ENCODE peak calls at places on chromosome 16, in ten cellular contexts. D, I, W, O, X, P, G, J, K and Y are unnamed samples.

GRCh38 chr16:66923247-66923851 is 2.0 kb downstream of the RRAD start:
- DNase-seq in D (no peak), I (peak; percentile 66), W (no peak), O (no peak), X (no peak), P (no peak), G (no peak), J (peak; percentile 76), K (no peak), Y (no peak)

GRCh38 chr16:30010817-30011504 is at the start of gene DOC2A:
- DNase-seq in D (no peak), I (no peak), W (no peak), O (no peak), X (no peak), P (no peak), G (no peak), J (peak; percentile 57), K (no peak), Y (no peak)

GRCh38 chr16:59412275-59412841 is 678.2 kb upstream of the GOT2 start:
- DNase-seq in D (no peak), I (no peak), W (no peak), O (no peak), X (no peak), P (no peak), G (no peak), J (no peak), K (no peak), Y (peak; percentile 44)

GRCh38 chr16:72415379-72415778 is 243.4 kb upstream of the PMFBP1 start:
- DNase-seq in D (no peak), I (no peak), W (no peak), O (no peak), X (no peak), P (no peak), G (no peak), J (no peak), K (no peak), Y (no peak)

GRCh38 chr16:78210305-78210704 is 110.9 kb downstream of the WWOX start:
- DNase-seq in D (peak; percentile 57), I (no peak), W (no peak), O (no peak), X (no peak), P (no peak), G (no peak), J (no peak), K (no peak), Y (no peak)

GRCh38 chr16:377419-377951 is 4.3 kb downstream of the PGAP6 start:
- DNase-seq in D (no peak), I (no peak), W (no peak), O (no peak), X (no peak), P (no peak), G (no peak), J (no peak), K (no peak), Y (no peak)

GRCh38 chr16:88536510-88536909 is 33.7 kb upstream of the ZC3H18 start:
- DNase-seq in D (no peak), I (no peak), W (no peak), O (no peak), X (no peak), P (no peak), G (no peak), J (peak; percentile 31), K (no peak), Y (no peak)

GRCh38 chr16:4709481-4709880 is 16.1 kb downstream of the NUDT16L1 start:
- DNase-seq in D (no peak), I (no peak), W (no peak), O (no peak), X (no peak), P (no peak), G (no peak), J (no peak), K (no peak), Y (no peak)

GRCh38 chr16:87203060-87203656 is 114.0 kb downstream of the C16orf95 start:
- DNase-seq in D (peak; percentile 67), I (no peak), W (peak; percentile 59), O (peak; percentile 85), X (peak; percentile 81), P (peak; percentile 42), G (no peak), J (no peak), K (no peak), Y (peak; percentile 3)

GRCh38 chr16:78931267-78932060 is 669.1 kb downstream of the MAF start:
- DNase-seq in D (no peak), I (no peak), W (no peak), O (no peak), X (no peak), P (no peak), G (no peak), J (no peak), K (no peak), Y (no peak)

GRCh38 chr16:74888227-74888862 is 96.6 kb downstream of the WDR59 start:
- DNase-seq in D (no peak), I (no peak), W (no peak), O (no peak), X (no peak), P (no peak), G (no peak), J (no peak), K (peak; percentile 32), Y (no peak)

GRCh38 chr16:52592778-52593177 is 45.8 kb upstream of the TOX3 start:
- DNase-seq in D (no peak), I (no peak), W (no peak), O (no peak), X (no peak), P (no peak), G (no peak), J (no peak), K (no peak), Y (no peak)

GRCh38 chr16:50093607-50094570 is 28.1 kb downstream of the HEATR3 start:
- DNase-seq in D (no peak), I (peak; percentile 22), W (peak; percentile 26), O (peak; percentile 50), X (peak; percentile 64), P (no peak), G (peak; percentile 93), J (no peak), K (peak; percentile 11), Y (no peak)

GRCh38 chr16:21663889-21664647 is at the start of gene OTOA:
- DNase-seq in D (no peak), I (no peak), W (no peak), O (no peak), X (peak; percentile 58), P (no peak), G (no peak), J (peak; percentile 25), K (no peak), Y (no peak)

GRCh38 chr16:5875416-5875815 is 777.8 kb upstream of the EEF2KMT start:
- DNase-seq in D (no peak), I (no peak), W (no peak), O (no peak), X (no peak), P (no peak), G (no peak), J (no peak), K (no peak), Y (no peak)

GRCh38 chr16:87129771-87130170 is 187.4 kb downstream of the C16orf95 start:
- DNase-seq in D (no peak), I (no peak), W (no peak), O (no peak), X (no peak), P (no peak), G (no peak), J (no peak), K (no peak), Y (no peak)

GRCh38 chr16:48628359-48628985 is 18.5 kb upstream of the N4BP1 start:
- DNase-seq in D (no peak), I (no peak), W (no peak), O (no peak), X (peak; percentile 35), P (no peak), G (peak; percentile 69), J (no peak), K (no peak), Y (no peak)

GRCh38 chr16:23296994-23297393 is 5.1 kb upstream of the SCNN1B start:
- DNase-seq in D (peak; percentile 29), I (no peak), W (no peak), O (no peak), X (peak; percentile 57), P (no peak), G (no peak), J (no peak), K (no peak), Y (peak; percentile 65)
- TF ChIP-seq CTCF in D (peak; percentile 55), I (no peak), W (no peak), O (no peak), X (no peak), P (no peak), G (no peak), J (no peak), K (no peak), Y (peak; percentile 52)

GRCh38 chr16:56689171-56689570 is 6.9 kb downstream of the MT1X start:
- DNase-seq in D (peak; percentile 41), I (no peak), W (no peak), O (no peak), X (no peak), P (no peak), G (no peak), J (no peak), K (no peak), Y (no peak)
- H3K4me3 ChIP-seq in D (no peak overlapping the region), I (no peak overlapping the region), W (no peak overlapping the region), O (no peak overlapping the region), X (no peak overlapping the region), P (no peak overlapping the region), G (no peak overlapping the region), J (no peak overlapping the region), K (no peak overlapping the region), Y (no peak overlapping the region)

GRCh38 chr16:57843400-57843799 is 41.1 kb upstream of the KIFC3 start:
- DNase-seq in D (no peak), I (no peak), W (no peak), O (no peak), X (peak; percentile 24), P (no peak), G (no peak), J (no peak), K (no peak), Y (no peak)

GRCh38 chr16:57845115-57845514 is 42.8 kb upstream of the KIFC3 start:
- DNase-seq in D (no peak), I (no peak), W (no peak), O (no peak), X (no peak), P (no peak), G (no peak), J (no peak), K (no peak), Y (no peak)

GRCh38 chr16:57848181-57848580 is 45.9 kb upstream of the KIFC3 start:
- DNase-seq in D (no peak), I (no peak), W (no peak), O (no peak), X (no peak), P (no peak), G (no peak), J (no peak), K (no peak), Y (no peak)

GRCh38 chr16:57844416-57845030 is 42.2 kb upstream of the KIFC3 start:
- DNase-seq in D (no peak), I (no peak), W (no peak), O (no peak), X (peak; percentile 34), P (no peak), G (no peak), J (no peak), K (no peak), Y (no peak)

GRCh38 chr16:57846078-57846697 is 43.9 kb upstream of the KIFC3 start:
- DNase-seq in D (peak; percentile 59), I (no peak), W (no peak), O (no peak), X (peak; percentile 31), P (no peak), G (no peak), J (peak; percentile 36), K (no peak), Y (no peak)
- TF ChIP-seq CTCF in D (no peak), I (no peak), W (no peak), O (no peak), X (no peak), P (no peak), G (no peak), J (no peak), K (no peak), Y (no peak)

GRCh38 chr16:89723279-89724250 is 2.2 kb downstream of the ZNF276 start:
- DNase-seq in D (no peak), I (no peak), W (peak; percentile 70), O (no peak), X (peak; percentile 87), P (no peak), G (no peak), J (no peak), K (no peak), Y (no peak)
- H3K4me3 ChIP-seq in D (peak overlapping the region; percentile 93), I (no peak overlapping the region), W (peak overlapping the region; percentile 70), O (peak overlapping the region; percentile 91), X (peak overlapping the region; percentile 91), P (peak overlapping the region; percentile 90), G (no peak overlapping the region), J (no peak overlapping the region), K (peak overlapping the region; percentile 97), Y (peak overlapping the region; percentile 66)